ENCODE peak calls at places on chromosomes 11 and 22, in eight cellular contexts. G is IMR-90, H is neural progenitor cell, J is heart right ventricle, L is tibial nerve, C is fibroblast of lung, A is uterus, R is Peyer's patch. B is an unnamed sample.
A peak's percentile ranks its signal among the peaks of the same experiment; 100 is the strongest.

GRCh38 chr11:76592961-76593360 is 77.6 kb downstream of the LRRC32 start:
- DNase-seq in J (no peak), G (no peak), L (no peak), H (no peak), R (no peak), A (no peak), C (no peak), B (no peak)

GRCh38 chr22:38271101-38271500 is 1.7 kb downstream of the TMEM184B start:
- DNase-seq in J (no peak), H (no peak), G (no peak), L (no peak), R (no peak), A (no peak), C (no peak), B (no peak)

GRCh38 chr22:31020334-31020733 is 51.3 kb downstream of the TUG1 start:
- DNase-seq in G (no peak), J (no peak), C (no peak), A (no peak), R (no peak), H (no peak), L (no peak), B (no peak)

GRCh38 chr11:27282141-27282590 is 80.8 kb downstream of the CCDC34 start:
- DNase-seq in G (peak; percentile 90), R (no peak), A (peak; percentile 23), L (peak; percentile 24), H (no peak), J (peak; percentile 55), C (peak; percentile 100), B (no peak)

GRCh38 chr11:120482149-120482548 is 29.4 kb upstream of the GRIK4 start:
- DNase-seq in H (no peak), A (no peak), C (peak; percentile 12), J (no peak), G (peak; percentile 39), L (no peak), R (no peak), B (no peak)

GRCh38 chr11:120390585-120390922 is 54.3 kb downstream of the ARHGEF12 start:
- DNase-seq in C (no peak), G (no peak), L (no peak), H (no peak), A (no peak), J (no peak), R (no peak), B (no peak)

GRCh38 chr11:69660001-69660500 is 15.1 kb downstream of the LTO1 start:
- DNase-seq in A (no peak), G (no peak), R (no peak), L (no peak), H (no peak), J (no peak), C (no peak), B (peak; percentile 13)

GRCh38 chr11:18721576-18722292 is 4.3 kb downstream of the IGSF22 start:
- DNase-seq in J (peak; percentile 26), H (peak; percentile 78), A (peak; percentile 37), R (peak; percentile 45), G (peak; percentile 34), L (no peak), C (peak; percentile 44), B (no peak)

GRCh38 chr11:6319001-6319878 is 1.1 kb downstream of the CAVIN3 start:
- DNase-seq in C (peak; percentile 45), R (no peak), A (peak; percentile 66), L (no peak), H (peak; percentile 69), J (peak; percentile 67), G (peak; percentile 34), B (peak; percentile 81)
- TF ChIP-seq CTCF in C (no peak), R (no peak), A (no peak), L (no peak), H (peak; percentile 12), J (no peak), G (no peak), B (no peak)

DNA sequence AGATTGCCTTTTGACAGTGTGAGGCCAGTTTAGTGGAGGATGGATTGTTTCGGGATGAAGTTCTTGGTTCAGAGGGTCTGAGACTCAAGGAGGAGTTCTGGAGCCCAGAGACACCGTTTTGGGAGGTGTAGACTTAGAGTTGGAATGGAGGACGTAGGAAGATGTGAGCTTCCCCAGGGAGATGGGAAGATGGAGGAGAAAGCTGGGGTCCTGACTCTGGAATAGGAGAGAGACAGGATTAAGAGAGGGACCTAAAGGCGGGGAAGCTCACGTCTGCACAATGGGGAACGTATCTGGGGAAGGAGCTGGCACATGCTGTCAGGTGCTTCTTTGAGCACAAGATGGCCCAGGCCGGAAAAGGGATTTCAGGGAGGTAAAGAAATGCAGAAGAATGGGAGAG is 71.3 kb upstream of the CLDN5 start:
- DNase-seq in C (no peak), L (no peak), J (no peak), R (no peak), H (no peak), G (no peak), A (no peak), B (no peak)
- H3K4me1 ChIP-seq in C (no peaks in the 10 kb centered on the region), L (no peaks in the 10 kb centered on the region), J (peaks cover 5% of the 10 kb centered on the region), R (no peaks in the 10 kb centered on the region), H (no peaks in the 10 kb centered on the region), G (no peaks in the 10 kb centered on the region), A (no peaks in the 10 kb centered on the region), B (peaks cover 16% of the 10 kb centered on the region)

GRCh38 chr22:23922921-23923320 is 28.7 kb downstream of the MIF start:
- DNase-seq in A (no peak), J (no peak), C (no peak), G (no peak), L (no peak), R (no peak), H (no peak), B (no peak)

GRCh38 chr22:23925020-23925606 is 30.9 kb downstream of the MIF start:
- DNase-seq in G (no peak), R (no peak), H (no peak), C (no peak), L (no peak), A (no peak), J (no peak), B (no peak)

DNA sequence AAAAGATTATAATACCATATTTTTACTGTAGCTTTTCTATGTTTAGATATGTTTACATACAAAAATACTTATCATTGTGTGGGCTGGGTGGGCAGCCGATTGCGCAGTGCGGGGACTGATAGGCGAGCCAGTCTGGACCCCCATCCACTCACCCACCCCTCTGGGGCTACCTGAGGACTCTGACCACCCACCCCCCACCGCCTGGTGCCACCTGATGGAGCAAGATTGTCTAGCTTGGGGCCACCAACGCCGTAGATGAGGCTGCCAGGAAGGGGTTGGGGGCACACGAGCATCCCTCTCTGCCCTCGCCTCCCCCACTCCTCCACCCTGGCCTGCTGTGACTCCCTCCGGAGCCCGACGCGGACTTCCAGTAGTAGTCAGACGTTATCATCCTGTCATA is 32.4 kb downstream of the MIF start:
- DNase-seq in A (no peak), G (no peak), R (no peak), J (no peak), H (no peak), C (no peak), L (no peak), B (no peak)
- H3K9me3 ChIP-seq in A (no peaks in the 10 kb centered on the region), G (peaks cover 12% of the 10 kb centered on the region), R (peaks cover 6% of the 10 kb centered on the region), J (no peaks in the 10 kb centered on the region), H (no peaks in the 10 kb centered on the region), C (no peaks in the 10 kb centered on the region), L (no peaks in the 10 kb centered on the region), B (peaks cover 5% of the 10 kb centered on the region)

GRCh38 chr11:14417975-14418374 is 59.0 kb upstream of the RRAS2 start:
- DNase-seq in C (peak; percentile 27), H (no peak), G (peak; percentile 46), L (no peak), A (no peak), R (no peak), J (no peak), B (no peak)

GRCh38 chr11:14420223-14420622 is 61.2 kb upstream of the RRAS2 start:
- DNase-seq in A (no peak), R (no peak), J (no peak), H (no peak), L (no peak), C (no peak), G (no peak), B (no peak)

GRCh38 chr11:14417186-14417585 is 58.2 kb upstream of the RRAS2 start:
- DNase-seq in H (no peak), J (no peak), L (no peak), R (no peak), C (peak; percentile 20), G (peak; percentile 10), A (no peak), B (no peak)

GRCh38 chr11:14422052-14422813 is 63.2 kb upstream of the RRAS2 start:
- DNase-seq in J (peak; percentile 83), R (peak; percentile 42), L (peak; percentile 33), A (peak; percentile 87), H (peak; percentile 81), G (peak; percentile 100), C (peak; percentile 100), B (peak; percentile 81)

GRCh38 chr11:14418801-14419417 is 59.9 kb upstream of the RRAS2 start:
- DNase-seq in R (no peak), H (peak; percentile 61), A (no peak), L (no peak), C (no peak), J (no peak), G (peak; percentile 25), B (no peak)
- TF ChIP-seq CTCF in R (no peak), H (peak; percentile 65), A (no peak), L (no peak), C (peak; percentile 34), J (no peak), G (peak; percentile 44), B (peak; percentile 27)

DNA sequence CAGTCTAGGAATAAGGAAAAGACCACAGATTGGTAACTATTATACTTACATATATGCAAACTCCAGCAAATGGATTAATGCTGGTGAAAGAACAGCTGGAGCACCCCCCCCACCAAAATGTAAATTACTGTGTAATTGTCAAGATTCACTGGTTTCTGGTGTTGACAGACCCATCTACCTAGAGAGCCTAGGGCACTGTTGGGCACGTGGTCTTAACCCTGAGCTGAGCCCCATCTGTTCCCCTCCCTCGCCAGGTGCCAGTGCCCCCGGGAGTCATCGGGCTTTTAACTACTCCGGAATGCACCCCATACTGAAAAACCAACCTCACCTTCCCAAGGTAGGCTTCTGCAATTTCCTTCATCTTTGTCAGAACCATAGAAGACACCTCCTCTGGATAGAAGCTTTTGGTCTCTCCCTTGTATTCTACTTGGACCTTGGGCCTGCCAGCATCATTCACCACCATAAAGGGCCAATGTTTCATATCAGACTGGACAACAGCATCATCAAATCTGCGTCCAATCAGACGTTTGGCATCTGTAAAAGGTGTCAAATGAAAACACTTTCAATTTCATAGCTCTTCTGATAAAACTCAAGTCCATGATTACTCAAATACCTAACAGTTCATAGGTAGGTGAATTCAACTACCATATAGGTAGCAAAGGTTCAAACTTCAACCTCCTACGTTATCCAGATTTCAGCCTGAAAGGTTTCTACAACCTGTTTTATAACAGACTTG is 1.5 kb downstream of the HSPA8 start:
- DNase-seq in A (no peak), G (no peak), L (no peak), R (no peak), C (no peak), J (no peak), H (no peak), B (no peak)
- H3K4me1 ChIP-seq in A (peaks cover 11% of the 10 kb centered on the region), G (peaks cover 3% of the 10 kb centered on the region), L (peaks cover 52% of the 10 kb centered on the region), R (peaks cover 57% of the 10 kb centered on the region), C (peaks cover 21% of the 10 kb centered on the region), J (peaks cover 61% of the 10 kb centered on the region), H (peaks cover 33% of the 10 kb centered on the region), B (peaks cover 48% of the 10 kb centered on the region)

DNA sequence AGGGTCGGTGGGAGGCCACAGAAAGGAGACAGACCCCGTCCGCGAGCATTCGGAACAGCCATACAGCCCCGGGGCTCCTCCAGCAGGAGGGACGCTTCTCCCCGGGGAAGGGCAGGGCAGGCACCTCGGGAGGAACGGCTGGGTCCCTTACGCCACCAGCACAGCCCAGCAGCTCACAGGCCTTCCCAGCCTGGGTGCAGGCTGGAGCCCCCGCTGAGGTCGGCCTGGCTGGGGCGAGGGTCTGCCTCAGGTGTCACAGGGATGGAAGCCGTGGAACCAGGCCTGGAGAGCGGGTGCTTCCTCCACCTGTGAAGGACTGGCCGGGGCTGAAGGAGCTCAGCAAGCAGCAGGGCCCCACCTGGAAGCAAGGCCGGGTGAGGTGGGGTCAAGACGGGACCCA is 732.3 kb downstream of the BRD1 start:
- DNase-seq in G (no peak), R (no peak), L (no peak), H (no peak), A (no peak), J (no peak), C (no peak), B (no peak)
- H3K9me3 ChIP-seq in G (peaks cover 54% of the 10 kb centered on the region), R (no peaks in the 10 kb centered on the region), L (no peaks in the 10 kb centered on the region), H (no peaks in the 10 kb centered on the region), A (no peaks in the 10 kb centered on the region), J (no peaks in the 10 kb centered on the region), C (no peaks in the 10 kb centered on the region), B (no peaks in the 10 kb centered on the region)